ENCODE peak calls at places on chromosomes 7 and 10, in eight cellular contexts. X is pancreas; G is PC-3; L is naive thymus-derived CD4-positive, alpha-beta T cell; D is lower lobe of right lung; H is CD8-positive, alpha-beta memory T cell; U is mesendoderm; Y is transverse colon. A is an unnamed sample. For H3K27me3, the result is how much of the 10 kb centered on the place peaks cover.

GRCh38 chr10:132326925-132327324 is 5.1 kb upstream of the LRRC27 start:
- DNase-seq in X (no peak), U (no peak), D (no peak), G (no peak), L (no peak), Y (no peak), H (no peak), A (no peak)

GRCh38 chr7:132577206-132578049 is 1.2 kb upstream of the PLXNA4 start:
- DNase-seq in U (peak), X (peak), H (no peak), G (peak), Y (peak), L (peak), D (no peak), A (no peak)

GRCh38 chr10:123429631-123430257 is 236.4 kb upstream of the GPR26 start:
- DNase-seq in Y (no peak), G (no peak), H (no peak), U (no peak), L (no peak), X (no peak), D (no peak), A (no peak)

GRCh38 chr7:86904949-86905834 is 154.3 kb downstream of the ELAPOR2 start:
- DNase-seq in G (peak), L (no peak), Y (no peak), D (no peak), U (peak), H (no peak), X (peak), A (no peak)

GRCh38 chr10:93199221-93199681 is 125.6 kb downstream of the CYP26A1 start:
- DNase-seq in D (peak), Y (peak), X (peak), H (no peak), U (no peak), G (peak), L (no peak), A (no peak)

GRCh38 chr7:80150621-80151273 is 16.1 kb downstream of the GNAI1 start:
- DNase-seq in L (no peak), D (no peak), H (no peak), X (no peak), G (no peak), U (peak), Y (no peak), A (no peak)

GRCh38 chr7:121873795-121874194 is 834 bp downstream of the PTPRZ1 start:
- DNase-seq in L (no peak), H (no peak), G (no peak), Y (no peak), D (no peak), X (no peak), U (peak), A (no peak)

GRCh38 chr10:85421421-85421820 is 945.2 kb downstream of the GRID1 start:
- DNase-seq in L (no peak), Y (no peak), X (no peak), H (no peak), D (no peak), U (no peak), G (no peak), A (no peak)

GRCh38 chr10:119526606-119527592 is 15.6 kb downstream of the RGS10 start:
- DNase-seq in U (no peak), L (no peak), X (no peak), H (no peak), G (no peak), Y (no peak), D (no peak), A (no peak)

GRCh38 chr10:15015451-15015850 is 28.3 kb upstream of the OLAH start:
- DNase-seq in Y (no peak), D (no peak), U (no peak), X (no peak), H (no peak), G (no peak), L (no peak), A (no peak)

GRCh38 chr7:151248191-151249033 is at the start of gene SMARCD3:
- DNase-seq in X (peak), U (peak), D (peak), G (peak), H (no peak), Y (peak), L (no peak), A (no peak)

GRCh38 chr10:51137741-51138529 is 63.6 kb downstream of the PRKG1 start:
- DNase-seq in U (no peak), G (peak), L (no peak), Y (no peak), X (no peak), H (no peak), D (no peak), A (no peak)

GRCh38 chr10:49028639-49029038 is 86.7 kb downstream of the VSTM4 start:
- DNase-seq in Y (no peak), L (no peak), G (no peak), D (no peak), X (no peak), H (no peak), U (no peak), A (no peak)

GRCh38 chr10:119541459-119542356 is 811 bp downstream of the RGS10 start:
- DNase-seq in H (peak), L (peak), X (no peak), D (peak), Y (peak), U (no peak), G (peak), A (no peak)

GRCh38 chr10:36114141-36114540 is 472.0 kb upstream of the FZD8 start:
- DNase-seq in H (no peak), U (no peak), X (no peak), Y (no peak), L (no peak), D (no peak), G (peak), A (no peak)

GRCh38 chr7:140304071-140304799 is 94.1 kb downstream of the SLC37A3 start:
- DNase-seq in D (no peak), G (peak), L (peak), U (peak), Y (no peak), X (no peak), H (peak), A (no peak)

GRCh38 chr7:74164985-74165456 is 9.1 kb upstream of the EIF4H start:
- DNase-seq in U (peak), Y (no peak), G (peak), L (no peak), D (no peak), H (no peak), X (peak), A (no peak)

GRCh38 chr7:127715272-127715671 is 63.3 kb downstream of the SND1 start:
- DNase-seq in G (no peak), D (no peak), Y (no peak), X (no peak), U (no peak), L (no peak), H (no peak), A (no peak)

GRCh38 chr7:107128217-107128616 is 40.6 kb upstream of the HBP1 start:
- DNase-seq in U (no peak), D (no peak), H (no peak), X (no peak), L (no peak), Y (no peak), G (no peak), A (no peak)

GRCh38 chr10:4669585-4669984 is 156.4 kb upstream of the AKR1E2 start:
- DNase-seq in D (no peak), G (no peak), U (no peak), L (no peak), H (no peak), Y (no peak), X (no peak), A (no peak)

GRCh38 chr10:58457761-58458616 is 54.7 kb upstream of the BICC1 start:
- DNase-seq in U (no peak), X (peak), H (no peak), Y (peak), L (no peak), D (no peak), G (no peak), A (peak)

GRCh38 chr7:116588225-116588624 is 63.4 kb downstream of the CAV1 start:
- DNase-seq in U (peak), G (peak), L (no peak), H (no peak), D (no peak), X (no peak), Y (no peak), A (no peak)

GRCh38 chr10:103442031-103442461 is 10.1 kb downstream of the CALHM2 start:
- DNase-seq in G (no peak), U (no peak), Y (no peak), L (no peak), X (no peak), H (no peak), D (no peak), A (no peak)

GRCh38 chr7:75866497-75867389 is 12.1 kb upstream of the RHBDD2 start:
- DNase-seq in L (peak), X (peak), Y (peak), D (peak), H (peak), G (peak), U (peak), A (no peak)

GRCh38 chr7:84337386-84337785 is 142.8 kb upstream of the SEMA3A start:
- DNase-seq in G (peak), L (no peak), H (no peak), U (no peak), X (no peak), D (no peak), Y (no peak), A (peak)

GRCh38 chr7:151058766-151059361 is 525 bp upstream of the SLC4A2 start:
- DNase-seq in H (peak), G (peak), Y (no peak), U (peak), L (no peak), D (no peak), X (no peak), A (no peak)

GRCh38 chr10:15670880-15671279 is 48.8 kb downstream of the ITGA8 start:
- DNase-seq in Y (no peak), G (no peak), L (no peak), U (no peak), H (no peak), X (no peak), D (no peak), A (no peak)

GRCh38 chr10:119651514-119652327 is 541 bp downstream of the BAG3 start:
- DNase-seq in D (peak), L (peak), U (no peak), X (peak), H (no peak), G (no peak), Y (peak), A (no peak)

GRCh38 chr7:42314696-42315095 is 77.7 kb upstream of the GLI3 start:
- DNase-seq in L (no peak), X (no peak), Y (no peak), D (no peak), G (no peak), U (no peak), H (no peak), A (no peak)

GRCh38 chr10:11165591-11166543 is 148.2 kb downstream of the CELF2 start:
- DNase-seq in G (no peak), U (peak), Y (peak), D (peak), X (no peak), L (peak), H (peak), A (no peak)

GRCh38 chr7:131619336-131620305 is 63.2 kb upstream of the PODXL start:
- DNase-seq in H (no peak), U (peak), L (no peak), Y (no peak), D (no peak), X (no peak), G (peak), A (no peak)

GRCh38 chr7:151895695-151896485 is 19.0 kb upstream of the PRKAG2 start:
- DNase-seq in D (no peak), Y (no peak), U (no peak), H (no peak), X (no peak), L (no peak), G (no peak), A (no peak)

GRCh38 chr10:117137911-117138642 is at the start of gene VAX1:
- DNase-seq in H (no peak), G (peak), Y (no peak), U (peak), X (no peak), L (no peak), D (no peak), A (no peak)
- H3K27me3 ChIP-seq in H (under half), G (under half), Y (half or more), U (under half), X (under half), L (under half), D (half or more), A (half or more)

GRCh38 chr7:27162548-27162848 is 2.8 kb downstream of the HOXA9 start:
- DNase-seq in X (no peak), G (peak), D (no peak), H (no peak), L (no peak), U (no peak), Y (no peak), A (no peak)

GRCh38 chr7:27164381-27165088 is 802 bp downstream of the HOXA9 start:
- DNase-seq in L (no peak), D (peak), H (no peak), Y (no peak), G (peak), X (no peak), U (peak), A (no peak)

GRCh38 chr7:27161721-27162547 is 3.4 kb downstream of the HOXA9 start:
- DNase-seq in Y (peak), H (no peak), G (peak), D (peak), U (no peak), X (no peak), L (no peak), A (no peak)

GRCh38 chr7:27163776-27164380 is 1.5 kb downstream of the HOXA9 start:
- DNase-seq in D (no peak), Y (no peak), L (no peak), X (no peak), G (no peak), H (no peak), U (no peak), A (no peak)

DNA sequence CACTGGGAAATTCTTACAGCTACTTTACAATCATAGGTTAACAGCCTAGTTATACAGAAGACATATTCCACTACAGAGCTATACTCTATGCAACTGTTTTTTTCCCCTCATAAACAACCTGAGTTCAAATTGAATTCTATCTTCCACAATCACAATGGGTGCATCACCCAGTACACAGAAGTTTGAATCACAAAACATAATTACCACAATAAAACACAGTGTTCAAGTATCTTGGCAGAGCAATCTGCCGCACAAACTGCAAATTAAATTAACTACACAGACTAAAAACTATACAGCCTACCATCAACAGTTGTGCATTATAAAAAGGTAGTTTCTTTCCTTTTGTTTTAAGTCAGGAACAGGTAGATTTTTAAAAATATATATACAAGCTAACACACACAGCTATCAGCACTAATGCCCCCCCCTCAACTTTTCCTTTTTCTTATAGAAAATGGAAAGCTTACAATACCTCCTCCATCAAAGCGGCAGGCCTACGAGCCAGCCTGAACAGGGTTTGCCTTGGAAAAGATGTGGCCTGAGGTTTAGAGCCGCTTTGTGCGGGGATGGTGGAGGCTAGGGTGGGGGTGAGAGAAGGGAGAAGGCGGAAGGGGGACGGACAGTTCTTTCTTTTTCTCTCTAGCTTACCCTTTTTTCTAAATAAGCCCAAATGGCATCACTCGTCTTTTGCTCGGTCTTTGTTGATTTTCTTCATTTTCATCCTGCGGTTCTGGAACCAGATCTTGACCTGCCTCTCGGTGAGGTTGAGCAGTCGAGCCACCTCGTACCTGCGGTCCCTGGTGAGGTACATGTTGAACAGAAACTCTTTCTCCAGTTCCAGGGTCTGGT is 2.2 kb downstream of the HOXA9 start:
- DNase-seq in L (no peak), X (no peak), H (no peak), Y (peak), D (no peak), G (peak), U (no peak), A (no peak)
- H3K27ac ChIP-seq in L (no peak), X (no peak), H (no peak), Y (peak), D (no peak), G (peak), U (no peak), A (no peak)

GRCh38 chr7:7090460-7090859 is 91.9 kb upstream of the C1GALT1 start:
- DNase-seq in H (no peak), G (no peak), Y (no peak), D (no peak), U (no peak), L (no peak), X (no peak), A (no peak)
- H3K4me3 ChIP-seq in H (no peak), G (no peak), Y (no peak), D (no peak), U (no peak), L (no peak), X (no peak), A (no peak)

GRCh38 chr10:100480002-100480401 is 17.2 kb downstream of the WNT8B start:
- DNase-seq in D (no peak), L (no peak), H (no peak), X (no peak), Y (no peak), U (no peak), G (no peak), A (no peak)

GRCh38 chr10:100482181-100482833 is 19.5 kb downstream of the WNT8B start:
- DNase-seq in X (peak), Y (peak), L (peak), U (peak), D (peak), G (peak), H (peak), A (peak)

GRCh38 chr10:100483876-100484666 is 21.3 kb downstream of the WNT8B start:
- DNase-seq in U (no peak), Y (no peak), H (no peak), X (no peak), G (no peak), D (no peak), L (no peak), A (no peak)

GRCh38 chr10:100482834-100483185 is 20.0 kb downstream of the WNT8B start:
- DNase-seq in H (no peak), U (no peak), L (no peak), D (no peak), X (no peak), Y (no peak), G (no peak), A (no peak)

GRCh38 chr10:100481462-100482081 is 18.8 kb downstream of the WNT8B start:
- DNase-seq in D (peak), U (peak), G (peak), Y (peak), L (peak), X (peak), H (peak), A (peak)
- H3K27me3 ChIP-seq in D (under half), U (under half), G (under half), Y (half or more), L (under half), X (under half), H (under half), A (half or more)

GRCh38 chr10:3197354-3198003 is 24.9 kb upstream of the PITRM1 start:
- DNase-seq in D (peak), U (peak), H (peak), L (peak), G (peak), X (peak), Y (peak), A (peak)

GRCh38 chr10:3196482-3196881 is 23.9 kb upstream of the PITRM1 start:
- DNase-seq in Y (no peak), U (no peak), L (no peak), D (no peak), G (no peak), X (no peak), H (no peak), A (no peak)

GRCh38 chr10:3195706-3196105 is 23.1 kb upstream of the PITRM1 start:
- DNase-seq in G (no peak), U (no peak), D (no peak), X (no peak), Y (no peak), L (no peak), H (no peak), A (no peak)

GRCh38 chr10:3195286-3195685 is 22.7 kb upstream of the PITRM1 start:
- DNase-seq in L (no peak), G (no peak), Y (no peak), D (no peak), U (no peak), X (no peak), H (no peak), A (no peak)

GRCh38 chr10:3196971-3197353 is 24.4 kb upstream of the PITRM1 start:
- DNase-seq in H (no peak), L (no peak), D (no peak), Y (no peak), U (no peak), X (no peak), G (no peak), A (no peak)
- H3K27ac ChIP-seq in H (no peak), L (no peak), D (no peak), Y (peak), U (no peak), X (no peak), G (no peak), A (no peak)

A was measured in AG04450.